ENCODE peak calls at places on chromosomes 7 and 10, in five cellular contexts. O is IMR-90, S is astrocyte, P is right lobe of liver, F is HFF-Myc. A is an unnamed sample.

GRCh38 chr10:93554760-93555432 is 11.6 kb upstream of the FFAR4 start:
- DNase-seq in O (peak), S (peak), P (peak), F (peak), A (no peak)

GRCh38 chr10:43640603-43641002 is 8.1 kb downstream of the ZNF32 start:
- DNase-seq in O (peak), S (no peak), P (no peak), F (no peak), A (no peak)

GRCh38 chr7:106588576-106589494 is 72.1 kb downstream of the CCDC71L start:
- DNase-seq in O (no peak), S (no peak), P (no peak), F (no peak), A (no peak)

GRCh38 chr10:84288151-84288550 is 40.2 kb upstream of the CCSER2 start:
- DNase-seq in O (no peak), S (no peak), P (no peak), F (no peak), A (no peak)

GRCh38 chr10:34813626-34814227 is 1.4 kb downstream of the PARD3 start:
- DNase-seq in O (peak), S (peak), P (peak), F (no peak), A (no peak)

GRCh38 chr7:128869138-128869943 is 6.7 kb downstream of the ATP6V1F start:
- DNase-seq in O (peak), S (peak), P (no peak), F (no peak), A (peak)

GRCh38 chr10:129637841-129638240 is 170.8 kb downstream of the MGMT start:
- DNase-seq in O (no peak), S (no peak), P (no peak), F (no peak), A (no peak)

GRCh38 chr10:74585231-74586087 is 240.9 kb upstream of the KAT6B start:
- DNase-seq in O (peak), S (no peak), P (no peak), F (no peak), A (no peak)

GRCh38 chr10:45427305-45427955 is 53.4 kb downstream of the ALOX5 start:
- DNase-seq in O (no peak), S (no peak), P (no peak), F (no peak), A (no peak)

GRCh38 chr7:19376591-19376990 is 231.4 kb upstream of the FERD3L start:
- DNase-seq in O (peak), S (peak), P (no peak), F (no peak), A (no peak)

GRCh38 chr10:4450981-4451501 is 375.0 kb upstream of the AKR1E2 start:
- DNase-seq in O (peak), S (peak), P (no peak), F (peak), A (no peak)

GRCh38 chr10:32073676-32074075 is 17.5 kb upstream of the KIF5B start:
- DNase-seq in O (peak), S (no peak), P (no peak), F (no peak), A (no peak)

GRCh38 chr10:31090894-31091607 is 59.4 kb upstream of the ZNF438 start:
- DNase-seq in O (peak), S (peak), P (no peak), F (no peak), A (no peak)

GRCh38 chr10:70803768-70804423 is 11.9 kb upstream of the SGPL1 start:
- DNase-seq in O (no peak), S (peak), P (no peak), F (no peak), A (no peak)

GRCh38 chr10:119120413-119120867 is 16.5 kb downstream of the DENND10 start:
- DNase-seq in O (peak), S (peak), P (no peak), F (no peak), A (no peak)

GRCh38 chr10:71548494-71548846 is 151.8 kb downstream of the CDH23 start:
- DNase-seq in O (peak), S (no peak), P (no peak), F (no peak), A (no peak)

GRCh38 chr10:50853557-50853956 is 31.9 kb downstream of the A1CF start:
- DNase-seq in O (no peak), S (no peak), P (no peak), F (no peak), A (no peak)

GRCh38 chr7:137146012-137146455 is 197.5 kb downstream of the PTN start:
- DNase-seq in O (peak), S (peak), P (no peak), F (peak), A (no peak)

GRCh38 chr7:155489862-155490696 is 32.1 kb downstream of the EN2 start:
- DNase-seq in O (no peak), S (no peak), P (no peak), F (no peak), A (no peak)

GRCh38 chr10:38094923-38095574 is 912 bp downstream of the ZNF37A start:
- DNase-seq in O (no peak), S (no peak), P (no peak), F (no peak), A (no peak)

GRCh38 chr10:70958396-70958795 is 70.0 kb upstream of the PCBD1 start:
- DNase-seq in O (peak), S (peak), P (no peak), F (no peak), A (no peak)

GRCh38 chr7:24665564-24666294 is 91.5 kb downstream of the GSDME start:
- DNase-seq in O (peak), S (peak), P (no peak), F (peak), A (no peak)

GRCh38 chr10:124917939-124918830 is 23.7 kb upstream of the ZRANB1 start:
- DNase-seq in O (peak), S (peak), P (peak), F (no peak), A (no peak)

GRCh38 chr10:86346794-86347665 is 19.6 kb downstream of the GRID1 start:
- DNase-seq in O (no peak), S (no peak), P (peak), F (no peak), A (peak)

GRCh38 chr7:46763348-46763747 is 818.6 kb downstream of the TNS3 start:
- DNase-seq in O (no peak), S (no peak), P (no peak), F (no peak), A (no peak)

GRCh38 chr10:95841711-95842498 is 65.9 kb upstream of the CC2D2B start:
- DNase-seq in O (peak), S (peak), P (no peak), F (peak), A (no peak)

GRCh38 chr10:67790534-67791408 is 47.2 kb downstream of the DNAJC12 start:
- DNase-seq in O (peak), S (no peak), P (no peak), F (no peak), A (no peak)

GRCh38 chr7:90709501-90710465 is 113.7 kb downstream of the CDK14 start:
- DNase-seq in O (peak), S (peak), P (no peak), F (no peak), A (no peak)

GRCh38 chr10:6035926-6036575 is 26.1 kb downstream of the IL2RA start:
- DNase-seq in O (no peak), S (no peak), P (no peak), F (no peak), A (no peak)

GRCh38 chr7:66352071-66352470 is 146.9 kb downstream of the TPST1 start:
- DNase-seq in O (no peak), S (no peak), P (no peak), F (no peak), A (no peak)

GRCh38 chr10:110209926-110210662 is 2.7 kb downstream of the MXI1 start:
- DNase-seq in O (peak), S (no peak), P (peak), F (no peak), A (no peak)

GRCh38 chr10:78336402-78336791 is 302.7 kb downstream of the RPS24 start:
- DNase-seq in O (peak), S (peak), P (no peak), F (peak), A (no peak)

GRCh38 chr7:111730476-111731300 is 168.4 kb upstream of the IMMP2L start:
- DNase-seq in O (peak), S (peak), P (no peak), F (no peak), A (no peak)

GRCh38 chr10:110833234-110833940 is 38.3 kb upstream of the PDCD4 start:
- DNase-seq in O (no peak), S (no peak), P (no peak), F (no peak), A (no peak)

GRCh38 chr7:111012152-111012551 is 78.8 kb upstream of the LRRN3 start:
- DNase-seq in O (peak), S (no peak), P (no peak), F (no peak), A (no peak)

DNA sequence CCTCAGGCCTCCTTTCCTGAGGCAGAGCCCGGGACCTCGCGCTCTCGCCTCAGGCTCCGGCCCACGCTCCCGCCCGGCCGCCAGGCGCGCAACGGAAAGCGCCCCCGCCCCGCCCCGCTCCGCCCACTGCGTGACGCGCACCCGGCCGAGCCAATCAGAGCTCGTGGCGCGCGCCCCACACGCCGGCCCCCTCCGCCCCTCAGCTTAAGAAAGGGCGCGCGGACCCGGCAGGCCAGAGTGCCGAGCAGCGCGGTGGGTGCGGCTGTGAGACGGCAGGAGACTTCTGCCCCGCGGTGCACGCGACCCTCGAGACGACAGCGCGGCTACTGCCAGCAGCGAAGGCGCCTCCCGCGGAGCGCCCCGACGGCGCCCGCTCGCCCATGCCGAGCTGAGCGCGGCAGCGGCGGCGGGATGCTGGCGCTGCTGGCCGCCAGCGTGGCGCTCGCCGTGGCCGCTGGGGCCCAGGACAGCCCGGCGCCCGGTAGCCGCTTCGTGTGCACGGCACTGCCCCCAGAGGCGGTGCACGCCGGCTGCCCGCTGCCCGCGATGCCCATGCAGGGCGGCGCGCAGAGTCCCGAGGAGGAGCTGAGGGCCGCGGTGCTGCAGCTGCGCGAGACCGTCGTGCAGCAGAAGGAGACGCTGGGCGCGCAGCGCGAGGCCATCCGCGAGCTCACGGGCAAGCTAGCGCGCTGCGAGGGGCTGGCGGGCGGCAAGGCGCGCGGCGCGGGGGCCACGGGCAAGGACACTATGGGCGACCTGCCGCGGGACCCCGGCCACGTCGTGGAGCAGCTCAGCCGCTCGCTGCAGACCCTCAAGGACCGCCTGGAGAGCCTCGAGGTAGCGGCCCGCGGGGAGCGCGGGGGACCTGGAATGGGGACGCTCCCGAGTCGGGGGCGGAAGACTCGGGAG is at the start of gene NPTX2:
- DNase-seq in O (no peak), S (no peak), P (no peak), F (no peak), A (no peak)
- TF ChIP-seq CTCF in O (no peak), S (no peak), P (peak), F (no peak), A (peak)

DNA sequence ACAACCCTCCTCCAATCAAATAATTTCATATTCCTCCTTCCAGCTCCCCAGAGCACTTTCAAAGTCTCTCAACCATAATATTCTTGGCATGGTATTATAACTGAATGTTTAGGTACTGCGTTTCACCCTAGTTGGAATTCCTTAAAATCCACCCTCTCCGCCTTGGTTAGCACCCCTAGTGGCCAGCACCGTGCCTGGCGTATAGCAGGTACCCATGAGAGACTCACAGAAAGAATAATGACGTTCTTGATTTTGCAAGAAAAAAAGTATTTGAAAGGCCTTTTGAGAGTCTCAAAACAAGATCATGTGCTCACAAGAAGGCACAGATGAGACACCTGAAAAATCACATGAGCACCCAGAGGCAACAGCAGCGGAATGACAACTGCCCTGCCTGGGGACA is 50.8 kb downstream of the GLI3 start:
- DNase-seq in O (no peak), S (no peak), P (no peak), F (no peak), A (no peak)
- TF ChIP-seq CTCF in O (peak), S (peak), P (peak), F (peak), A (peak)

GRCh38 chr7:150378115-150378852 is 846 bp upstream of the ZNF775 start:
- DNase-seq in O (peak), S (peak), P (peak), F (peak), A (no peak)
- TF ChIP-seq CTCF in O (peak), S (no peak), P (no peak), F (peak), A (peak)

DNA sequence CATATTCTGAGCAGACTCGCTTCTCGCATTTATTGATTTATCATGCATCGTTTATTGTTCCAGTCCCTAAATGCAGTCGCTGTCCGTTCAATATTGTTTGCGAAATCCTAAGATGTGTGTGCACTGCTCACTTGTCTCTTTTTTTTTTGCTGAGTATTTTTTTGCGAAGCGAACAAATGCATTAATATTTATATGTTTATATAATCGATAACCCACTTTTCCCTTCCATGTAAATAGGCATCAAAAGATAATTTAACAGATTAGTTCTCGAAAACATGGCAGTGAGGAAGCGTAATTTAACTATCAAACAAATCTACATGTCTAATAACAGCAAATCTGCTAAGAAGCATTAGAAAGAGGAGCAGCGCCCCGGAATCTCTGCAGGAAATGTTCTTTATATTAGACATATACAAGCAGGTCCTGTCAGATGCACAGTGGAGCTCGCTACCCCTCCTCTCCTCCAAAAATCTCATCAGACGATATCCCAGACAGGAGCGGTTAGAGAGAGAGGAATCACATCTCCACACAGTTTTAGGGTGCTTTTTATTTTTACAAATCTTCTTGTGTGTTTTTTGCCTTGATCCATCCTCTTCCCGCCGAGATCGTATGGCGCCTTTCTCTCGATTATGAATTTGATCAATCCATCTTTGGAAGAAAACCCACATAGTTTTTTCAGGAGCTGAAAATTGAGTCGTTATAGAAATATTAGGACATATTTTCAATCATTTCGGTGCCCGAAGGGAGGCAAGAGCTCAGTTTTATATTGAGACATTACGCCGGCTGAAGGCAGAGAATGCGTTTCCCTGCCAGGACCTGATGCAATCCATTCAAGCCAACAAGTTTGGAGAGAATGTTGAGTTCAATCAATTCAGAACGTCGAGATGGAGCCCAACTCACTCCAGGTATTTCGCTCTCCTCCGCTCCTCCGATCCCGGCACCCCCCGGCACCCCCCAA is at the start of gene ARID5B:
- DNase-seq in O (peak), S (peak), P (no peak), F (peak), A (no peak)
- TF ChIP-seq CTCF in O (no peak), S (no peak), P (no peak), F (no peak), A (peak)

DNA sequence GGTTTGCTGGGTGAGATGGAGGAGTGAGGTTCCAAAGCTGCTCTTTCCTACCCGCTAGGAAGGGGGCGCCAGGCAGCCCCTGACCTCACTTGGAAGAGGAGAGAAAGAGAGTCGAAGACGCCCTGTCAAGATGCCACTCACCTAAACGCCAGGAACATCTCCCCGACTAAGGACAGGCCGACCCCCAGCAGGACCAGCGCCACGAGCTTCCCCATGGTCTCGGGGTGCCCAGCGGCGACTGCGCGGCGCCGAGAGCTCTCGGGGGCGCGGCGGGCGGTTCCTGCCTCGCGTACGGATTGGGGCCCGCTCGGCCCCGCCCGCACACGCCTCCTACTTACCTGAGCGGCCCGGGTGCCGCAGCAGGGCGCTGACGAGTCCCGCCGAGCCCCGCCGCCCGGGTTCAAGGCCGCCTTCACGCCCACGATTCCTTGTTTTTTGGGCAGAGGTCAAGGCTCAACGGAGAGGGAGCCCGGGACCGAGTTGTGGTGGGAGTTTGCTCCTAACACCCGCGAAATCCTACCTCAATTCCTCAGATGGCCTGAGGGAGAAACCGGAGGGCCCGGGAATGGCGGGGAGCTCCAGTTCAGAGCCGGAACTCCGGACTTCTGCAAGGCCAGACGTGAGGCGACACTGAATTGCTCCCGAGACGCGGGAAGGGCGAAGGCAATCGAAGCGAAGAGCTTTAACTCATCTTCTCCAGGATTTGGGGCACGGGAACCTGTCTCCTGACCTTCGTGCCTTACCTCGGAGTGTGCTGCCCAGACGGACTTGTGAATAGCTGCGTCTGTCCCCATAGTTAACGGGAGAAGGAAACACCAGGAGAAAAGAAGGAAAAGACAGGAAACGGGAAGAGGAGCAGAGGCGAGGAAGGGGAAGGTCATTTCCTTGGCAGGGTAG is at the start of gene PON3:
- DNase-seq in O (no peak), S (no peak), P (peak), F (no peak), A (no peak)
- TF ChIP-seq CTCF in O (no peak), S (no peak), P (peak), F (no peak), A (no peak)

GRCh38 chr10:132847856-132848255 is 61.9 kb upstream of the NKX6-2 start:
- DNase-seq in O (no peak), S (no peak), P (no peak), F (no peak), A (no peak)
- TF ChIP-seq CTCF in O (no peak), S (no peak), P (no peak), F (no peak), A (no peak)

DNA sequence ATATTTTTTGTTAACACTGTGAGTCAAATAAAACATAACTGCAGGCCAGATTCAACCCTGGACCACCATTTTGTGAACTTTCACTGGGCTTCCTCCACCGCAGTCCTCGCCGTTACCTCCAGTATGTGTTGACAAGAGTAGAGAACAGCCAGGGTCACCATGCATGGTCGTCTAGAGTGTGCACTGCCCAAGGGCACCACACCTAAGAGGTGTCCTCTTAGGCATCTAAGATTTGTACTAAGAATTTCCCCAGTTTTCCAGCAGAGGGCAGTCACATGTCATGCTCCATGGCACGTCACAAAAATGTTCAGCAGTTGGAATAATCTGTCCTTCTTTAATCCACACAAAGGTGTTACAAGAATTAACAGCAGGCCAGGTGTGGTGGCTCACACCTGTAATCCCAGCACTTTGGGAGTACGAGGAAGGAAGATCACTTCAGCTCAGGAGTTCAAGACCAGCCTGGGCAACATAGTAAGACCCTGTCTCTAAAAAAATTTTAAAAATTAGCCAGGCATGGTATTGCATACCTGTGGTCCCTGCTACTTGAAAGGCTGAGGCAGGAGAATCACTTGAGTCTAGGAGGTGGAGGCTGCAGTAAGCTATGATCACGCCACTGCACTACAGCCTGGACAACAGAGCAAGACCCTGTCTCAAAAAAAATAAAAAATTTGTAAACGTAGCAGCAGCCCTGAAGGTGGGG is 71.2 kb upstream of the FOXK1 start:
- DNase-seq in O (peak), S (peak), P (peak), F (no peak), A (peak)
- TF ChIP-seq CTCF in O (peak), S (peak), P (peak), F (peak), A (peak)